ENCODE peak calls at places on chromosomes 6 and 20, in five cellular contexts. One of them, this sample, is unnamed.

GRCh38 chr6:167469101-167469500 is 144.2 kb downstream of the TTLL2 start:
- DNase-seq in NB4: no peak
- DNase-seq in HCT116: no peak
- DNase-seq in thyroid gland: no peak
- DNase-seq in transverse colon: no peak
- DNase-seq in this sample: no peak

GRCh38 chr20:15561707-15562106 is 1011.5 kb downstream of the KIF16B start:
- DNase-seq in NB4: no peak
- DNase-seq in HCT116: no peak
- DNase-seq in thyroid gland: no peak
- DNase-seq in transverse colon: no peak
- DNase-seq in this sample: no peak

GRCh38 chr20:52047811-52048302 is 143.7 kb downstream of the ZFP64 start:
- DNase-seq in NB4: peak; percentile 9
- DNase-seq in HCT116: no peak
- DNase-seq in thyroid gland: no peak
- DNase-seq in transverse colon: no peak
- DNase-seq in this sample: no peak

GRCh38 chr20:56781108-56781739 is 152.1 kb downstream of the TFAP2C start:
- DNase-seq in NB4: no peak
- DNase-seq in HCT116: no peak
- DNase-seq in thyroid gland: peak; percentile 72
- DNase-seq in transverse colon: no peak
- DNase-seq in this sample: no peak

GRCh38 chr20:41293269-41294037 is 24.1 kb downstream of the ZHX3 start:
- DNase-seq in NB4: no peak
- DNase-seq in HCT116: no peak
- DNase-seq in thyroid gland: no peak
- DNase-seq in transverse colon: no peak
- DNase-seq in this sample: no peak

GRCh38 chr6:133896344-133896721 is 7.4 kb downstream of the TCF21 start:
- DNase-seq in NB4: no peak
- DNase-seq in HCT116: no peak
- DNase-seq in thyroid gland: no peak
- DNase-seq in transverse colon: no peak
- DNase-seq in this sample: peak; percentile 34

GRCh38 chr20:33990075-33990474 is 3.6 kb upstream of the RALY start:
- DNase-seq in NB4: no peak
- DNase-seq in HCT116: no peak
- DNase-seq in thyroid gland: no peak
- DNase-seq in transverse colon: no peak
- DNase-seq in this sample: no peak

GRCh38 chr20:50153153-50153499 is 397 bp downstream of the PEDS1 start:
- DNase-seq in NB4: no peak
- DNase-seq in HCT116: no peak
- DNase-seq in thyroid gland: no peak
- DNase-seq in transverse colon: peak; percentile 44
- DNase-seq in this sample: no peak

GRCh38 chr20:63582382-63583063 is 8.5 kb upstream of the HELZ2 start:
- DNase-seq in NB4: no peak
- DNase-seq in HCT116: no peak
- DNase-seq in thyroid gland: no peak
- DNase-seq in transverse colon: no peak
- DNase-seq in this sample: no peak

GRCh38 chr20:61605283-61605682 is 353.2 kb downstream of the CDH4 start:
- DNase-seq in NB4: no peak
- DNase-seq in HCT116: no peak
- DNase-seq in thyroid gland: no peak
- DNase-seq in transverse colon: no peak
- DNase-seq in this sample: no peak

GRCh38 chr20:9025643-9026042 is 43.2 kb upstream of the PLCB4 start:
- DNase-seq in NB4: no peak
- DNase-seq in HCT116: no peak
- DNase-seq in thyroid gland: no peak
- DNase-seq in transverse colon: no peak
- DNase-seq in this sample: no peak

GRCh38 chr6:80523531-80523970 is 417.1 kb downstream of the BCKDHB start:
- DNase-seq in NB4: no peak
- DNase-seq in HCT116: no peak
- DNase-seq in thyroid gland: no peak
- DNase-seq in transverse colon: no peak
- DNase-seq in this sample: no peak

GRCh38 chr6:133353061-133353460 is 111.9 kb downstream of the EYA4 start:
- DNase-seq in NB4: no peak
- DNase-seq in HCT116: no peak
- DNase-seq in thyroid gland: no peak
- DNase-seq in transverse colon: no peak
- DNase-seq in this sample: no peak

GRCh38 chr20:33477386-33478234 is 12.3 kb upstream of the CBFA2T2 start:
- DNase-seq in NB4: no peak
- DNase-seq in HCT116: no peak
- DNase-seq in thyroid gland: no peak
- DNase-seq in transverse colon: peak; percentile 78
- DNase-seq in this sample: no peak

GRCh38 chr6:62626661-62627060 is 340.6 kb upstream of the KHDRBS2 start:
- DNase-seq in NB4: no peak
- DNase-seq in HCT116: no peak
- DNase-seq in thyroid gland: no peak
- DNase-seq in transverse colon: no peak
- DNase-seq in this sample: no peak

GRCh38 chr20:3222635-3223600 is 13.6 kb downstream of the ITPA start:
- DNase-seq in NB4: no peak
- DNase-seq in HCT116: no peak
- DNase-seq in thyroid gland: peak; percentile 85
- DNase-seq in transverse colon: no peak
- DNase-seq in this sample: peak; percentile 99

GRCh38 chr6:125245523-125246264 is 56.1 kb downstream of the HDDC2 start:
- DNase-seq in NB4: no peak
- DNase-seq in HCT116: no peak
- DNase-seq in thyroid gland: no peak
- DNase-seq in transverse colon: peak; percentile 45
- DNase-seq in this sample: no peak

GRCh38 chr6:33176906-33177305 is 15.4 kb downstream of the COL11A2 start:
- DNase-seq in NB4: no peak
- DNase-seq in HCT116: no peak
- DNase-seq in thyroid gland: no peak
- DNase-seq in transverse colon: no peak
- DNase-seq in this sample: no peak

GRCh38 chr20:38109657-38110524 is 55.2 kb downstream of the TGM2 start:
- DNase-seq in NB4: peak; percentile 47
- DNase-seq in HCT116: no peak
- DNase-seq in thyroid gland: peak; percentile 40
- DNase-seq in transverse colon: peak; percentile 51
- DNase-seq in this sample: peak; percentile 99

GRCh38 chr6:14211596-14211961 is 94.0 kb downstream of the CD83 start:
- DNase-seq in NB4: peak; percentile 89
- DNase-seq in HCT116: no peak
- DNase-seq in thyroid gland: no peak
- DNase-seq in transverse colon: peak; percentile 53
- DNase-seq in this sample: peak; percentile 12

GRCh38 chr6:68211242-68211795 is 423.8 kb upstream of the ADGRB3 start:
- DNase-seq in NB4: no peak
- DNase-seq in HCT116: no peak
- DNase-seq in thyroid gland: no peak
- DNase-seq in transverse colon: no peak
- DNase-seq in this sample: no peak

GRCh38 chr6:90610671-90611542 is 24.0 kb upstream of the MAP3K7 start:
- DNase-seq in NB4: peak; percentile 35
- DNase-seq in HCT116: no peak
- DNase-seq in thyroid gland: peak; percentile 11
- DNase-seq in transverse colon: no peak
- DNase-seq in this sample: no peak

GRCh38 chr20:58325914-58326313 is 16.4 kb downstream of the RAB22A start:
- DNase-seq in NB4: no peak
- DNase-seq in HCT116: no peak
- DNase-seq in thyroid gland: no peak
- DNase-seq in transverse colon: no peak
- DNase-seq in this sample: no peak

GRCh38 chr20:54212226-54212625 is 4.3 kb downstream of the PFDN4 start:
- DNase-seq in NB4: no peak
- DNase-seq in HCT116: no peak
- DNase-seq in thyroid gland: no peak
- DNase-seq in transverse colon: no peak
- DNase-seq in this sample: no peak

GRCh38 chr6:43761666-43762409 is 8.2 kb upstream of the VEGFA start:
- DNase-seq in NB4: no peak
- DNase-seq in HCT116: no peak
- DNase-seq in thyroid gland: no peak
- DNase-seq in transverse colon: no peak
- DNase-seq in this sample: no peak

GRCh38 chr6:21064716-21065340 is 528.7 kb upstream of the SOX4 start:
- DNase-seq in NB4: no peak
- DNase-seq in HCT116: no peak
- DNase-seq in thyroid gland: no peak
- DNase-seq in transverse colon: no peak
- DNase-seq in this sample: no peak

GRCh38 chr6:129440691-129441090 is 269.3 kb downstream of the ARHGAP18 start:
- DNase-seq in NB4: peak; percentile 5
- DNase-seq in HCT116: no peak
- DNase-seq in thyroid gland: no peak
- DNase-seq in transverse colon: no peak
- DNase-seq in this sample: no peak

GRCh38 chr20:11140359-11140758 is 466.6 kb upstream of the JAG1 start:
- DNase-seq in NB4: no peak
- DNase-seq in HCT116: no peak
- DNase-seq in thyroid gland: no peak
- DNase-seq in transverse colon: no peak
- DNase-seq in this sample: no peak

GRCh38 chr20:54132612-54133433 is 41.0 kb downstream of the CYP24A1 start:
- DNase-seq in NB4: peak; percentile 48
- DNase-seq in HCT116: peak; percentile 92
- DNase-seq in thyroid gland: peak; percentile 16
- DNase-seq in transverse colon: peak; percentile 24
- DNase-seq in this sample: peak; percentile 100

DNA sequence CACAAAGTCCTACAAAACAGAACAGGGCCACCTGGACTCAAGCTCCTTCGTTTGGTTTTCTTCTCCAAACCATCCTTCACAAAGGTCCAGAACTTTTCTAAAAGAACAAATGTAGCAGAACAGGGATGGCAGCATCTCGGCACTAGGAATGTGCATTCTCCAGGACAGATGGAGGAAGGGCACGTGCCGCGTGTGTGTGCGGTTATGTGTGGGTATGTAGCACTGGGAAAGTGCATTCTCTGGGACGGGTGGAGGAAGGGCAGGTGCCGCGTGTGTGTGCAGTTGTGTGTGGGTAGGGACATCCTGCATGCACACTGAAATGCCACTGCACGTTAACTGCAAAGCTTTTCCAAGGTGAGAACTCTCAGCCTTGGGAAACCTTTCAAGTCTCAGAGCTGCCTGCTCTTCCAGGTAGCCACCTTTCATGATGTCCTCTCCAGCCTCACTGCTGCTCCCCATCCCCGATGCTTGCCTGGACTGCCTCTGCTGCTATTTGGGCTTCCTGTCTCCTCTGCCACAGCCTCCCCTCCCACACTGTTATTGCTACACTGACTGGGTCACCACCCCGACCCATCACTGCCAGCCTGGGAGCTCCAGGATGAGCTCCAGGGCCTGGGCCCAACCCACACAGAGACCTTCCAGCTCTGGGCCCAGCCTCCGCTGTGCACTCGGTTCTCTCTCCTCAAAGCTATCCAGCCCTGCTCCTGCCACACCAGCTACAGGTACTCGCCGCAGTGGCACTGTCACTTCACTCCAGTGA is 47.6 kb downstream of the EZR start:
- DNase-seq in NB4: no peak
- DNase-seq in HCT116: no peak
- DNase-seq in thyroid gland: no peak
- DNase-seq in transverse colon: no peak
- DNase-seq in this sample: no peak
- TF ChIP-seq POLR2A in NB4: no peak
- TF ChIP-seq POLR2A in HCT116: no peak
- TF ChIP-seq POLR2A in thyroid gland: no peak
- TF ChIP-seq POLR2A in transverse colon: no peak
- TF ChIP-seq POLR2A in this sample: no peak

DNA sequence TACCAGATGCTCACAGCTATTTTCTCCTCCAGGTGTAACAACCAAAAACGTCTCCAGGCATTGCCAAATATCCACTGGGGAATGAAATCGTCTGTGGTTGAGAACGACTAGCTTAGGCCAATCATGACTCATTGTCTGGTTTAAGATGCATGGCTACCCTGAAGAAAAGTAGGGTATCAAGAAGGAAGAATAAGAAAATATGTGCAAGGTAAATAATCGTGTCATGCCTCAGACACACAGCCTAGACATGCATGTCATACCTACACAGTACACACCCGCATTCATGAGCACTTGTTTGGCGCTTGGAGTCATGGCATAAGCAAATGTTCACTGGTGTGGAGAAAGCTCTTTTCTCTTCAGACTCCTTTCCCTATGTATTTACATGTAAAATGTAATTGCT is 745.7 kb downstream of the MAFB start:
- DNase-seq in NB4: no peak
- DNase-seq in HCT116: no peak
- DNase-seq in thyroid gland: no peak
- DNase-seq in transverse colon: no peak
- DNase-seq in this sample: no peak
- TF ChIP-seq POLR2A in NB4: no peak
- TF ChIP-seq POLR2A in HCT116: no peak
- TF ChIP-seq POLR2A in thyroid gland: no peak
- TF ChIP-seq POLR2A in transverse colon: no peak
- TF ChIP-seq POLR2A in this sample: no peak

DNA sequence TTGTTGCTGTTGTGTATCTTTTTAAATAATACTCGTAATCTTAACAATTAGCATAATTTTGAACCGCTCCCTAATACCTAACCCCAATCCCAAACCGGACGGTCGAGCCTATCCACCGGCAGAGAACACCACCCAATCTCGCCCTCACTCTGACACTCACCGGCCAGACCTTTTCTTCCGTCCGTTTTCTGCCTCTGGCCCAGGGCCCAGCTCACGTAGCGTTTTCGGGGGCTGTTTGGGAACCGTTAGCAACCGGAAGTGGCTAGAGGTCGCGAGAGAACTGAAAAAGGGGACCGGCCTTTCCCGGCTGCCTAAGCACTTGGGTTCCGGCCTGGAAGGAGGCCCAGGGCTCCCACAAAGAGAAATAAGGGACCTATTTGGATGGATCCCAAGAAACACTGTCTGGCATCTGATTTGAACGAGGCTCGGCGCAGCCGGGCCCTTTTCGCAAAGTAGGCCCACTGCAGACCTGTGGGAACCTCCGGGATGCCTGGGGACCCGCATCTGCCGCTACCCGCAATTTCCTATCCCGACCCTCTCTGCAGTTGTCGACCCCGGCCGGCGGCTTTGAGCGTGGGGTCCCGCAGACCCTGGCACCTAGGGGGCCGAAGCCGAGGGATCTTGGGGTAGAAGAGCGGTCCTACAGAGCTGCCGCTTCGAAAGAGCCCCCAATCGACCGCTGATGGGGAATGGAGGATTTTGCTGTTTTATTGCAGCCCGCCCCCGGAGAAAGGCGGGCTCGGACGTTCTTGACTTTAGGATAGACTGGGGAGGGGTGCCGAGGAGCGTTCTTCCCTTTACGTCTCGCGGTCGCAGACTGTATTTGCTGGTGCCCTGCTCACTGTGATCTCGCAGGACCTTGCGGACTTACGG is 4.9 kb upstream of the ZKSCAN8 start:
- DNase-seq in NB4: peak; percentile 96
- DNase-seq in HCT116: peak; percentile 78
- DNase-seq in thyroid gland: peak; percentile 92
- DNase-seq in transverse colon: peak; percentile 90
- DNase-seq in this sample: peak; percentile 94
- TF ChIP-seq POLR2A in NB4: peak; percentile 64
- TF ChIP-seq POLR2A in HCT116: peak; percentile 44
- TF ChIP-seq POLR2A in thyroid gland: peak; percentile 23
- TF ChIP-seq POLR2A in transverse colon: peak; percentile 30
- TF ChIP-seq POLR2A in this sample: peak; percentile 83

GRCh38 chr20:24673678-24674570 is 204.5 kb downstream of the SYNDIG1 start:
- DNase-seq in NB4: no peak
- DNase-seq in HCT116: no peak
- DNase-seq in thyroid gland: no peak
- DNase-seq in transverse colon: no peak
- DNase-seq in this sample: no peak
- TF ChIP-seq POLR2A in NB4: no peak
- TF ChIP-seq POLR2A in HCT116: no peak
- TF ChIP-seq POLR2A in thyroid gland: no peak
- TF ChIP-seq POLR2A in transverse colon: no peak
- TF ChIP-seq POLR2A in this sample: no peak